ENCODE peak calls at places on chromosome 17, in seven cellular contexts. H is adrenal gland; X is body of pancreas; L is uterus; Y is CD8-positive, alpha-beta T cell; P is neural progenitor cell; B is right atrium auricular region. G is an unnamed sample.

GRCh38 chr17:381941-382643 is 29.5 kb upstream of the RPH3AL start:
- DNase-seq in H (no peak), X (no peak), L (no peak), Y (no peak), P (no peak), B (no peak), G (no peak)

GRCh38 chr17:69335018-69335417 is 8.1 kb upstream of the ABCA5 start:
- DNase-seq in H (no peak), X (no peak), L (no peak), Y (no peak), P (no peak), B (no peak), G (no peak)

GRCh38 chr17:66493283-66494019 is 191.0 kb downstream of the PRKCA start:
- DNase-seq in H (no peak), X (no peak), L (no peak), Y (no peak), P (no peak), B (no peak), G (no peak)

GRCh38 chr17:80847506-80848230 is 144.0 kb upstream of the CHMP6 start:
- DNase-seq in H (no peak), X (no peak), L (no peak), Y (peak), P (no peak), B (no peak), G (no peak)

GRCh38 chr17:66724581-66725341 is 110.2 kb upstream of the CACNG5 start:
- DNase-seq in H (no peak), X (peak), L (no peak), Y (no peak), P (no peak), B (no peak), G (no peak)

GRCh38 chr17:12627177-12627629 is 38.5 kb upstream of the MYOCD start:
- DNase-seq in H (no peak), X (peak), L (peak), Y (no peak), P (no peak), B (no peak), G (peak)

GRCh38 chr17:46818319-46818928 is at the start of gene WNT3:
- DNase-seq in H (no peak), X (no peak), L (no peak), Y (peak), P (peak), B (no peak), G (no peak)

GRCh38 chr17:78962345-78962983 is 17.3 kb downstream of the LGALS3BP start:
- DNase-seq in H (no peak), X (no peak), L (no peak), Y (no peak), P (no peak), B (no peak), G (no peak)

GRCh38 chr17:55726440-55726839 is 3.8 kb upstream of the TMEM100 start:
- DNase-seq in H (peak), X (peak), L (peak), Y (no peak), P (no peak), B (peak), G (peak)

GRCh38 chr17:65954148-65954449 is 237.8 kb downstream of the CEP112 start:
- DNase-seq in H (no peak), X (no peak), L (no peak), Y (no peak), P (no peak), B (no peak), G (no peak)

GRCh38 chr17:58391302-58391984 is 25.9 kb downstream of the RNF43 start:
- DNase-seq in H (peak), X (peak), L (peak), Y (no peak), P (no peak), B (no peak), G (peak)

GRCh38 chr17:37802712-37803416 is 58.0 kb upstream of the HNF1B start:
- DNase-seq in H (peak), X (peak), L (no peak), Y (no peak), P (no peak), B (no peak), G (peak)

GRCh38 chr17:46759141-46759540 is 59.4 kb downstream of the WNT3 start:
- DNase-seq in H (no peak), X (no peak), L (no peak), Y (no peak), P (no peak), B (no peak), G (no peak)

GRCh38 chr17:50356892-50357510 is 11.1 kb downstream of the XYLT2 start:
- DNase-seq in H (no peak), X (no peak), L (no peak), Y (peak), P (no peak), B (no peak), G (no peak)

GRCh38 chr17:37168731-37169353 is 206.9 kb upstream of the C17orf78 start:
- DNase-seq in H (no peak), X (no peak), L (no peak), Y (no peak), P (no peak), B (no peak), G (no peak)

GRCh38 chr17:44350733-44351226 is 5.7 kb downstream of the GRN start:
- DNase-seq in H (no peak), X (peak), L (no peak), Y (peak), P (peak), B (no peak), G (peak)

DNA sequence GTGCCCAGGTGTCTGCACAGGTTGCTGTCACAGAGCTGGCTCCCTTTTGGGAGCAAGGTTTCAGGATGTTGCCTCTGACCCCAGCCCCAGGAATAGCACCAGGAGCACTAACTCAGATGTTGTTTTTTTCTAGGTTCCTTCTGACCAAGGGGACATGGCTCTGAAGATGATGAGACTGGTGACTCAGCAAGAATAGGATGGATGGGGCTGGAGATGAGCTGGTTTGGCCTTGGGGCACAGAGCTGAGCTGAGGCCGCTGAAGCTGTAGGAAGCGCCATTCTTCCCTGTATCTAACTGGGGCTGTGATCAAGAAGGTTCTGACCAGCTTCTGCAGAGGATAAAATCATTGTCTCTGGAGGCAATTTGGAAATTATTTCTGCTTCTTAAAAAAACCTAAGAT is 28.1 kb downstream of the SCPEP1 start:
- DNase-seq in H (peak), X (no peak), L (no peak), Y (no peak), P (no peak), B (no peak), G (no peak)
- H3K4me3 ChIP-seq in H (no peak), X (no peak), L (no peak), Y (no peak), P (no peak), B (no peak), G (no peak)

GRCh38 chr17:61352408-61352770 is 47.3 kb upstream of the TBX2 start:
- DNase-seq in H (no peak), X (no peak), L (no peak), Y (no peak), P (no peak), B (no peak), G (no peak)
- H3K27ac ChIP-seq in H (no peak), X (no peak), L (peak), Y (no peak), P (peak), B (no peak), G (no peak)

GRCh38 chr17:15485045-15485444 is 17.6 kb upstream of the CDRT4 start:
- DNase-seq in H (no peak), X (no peak), L (no peak), Y (no peak), P (no peak), B (no peak), G (no peak)
- H3K4me3 ChIP-seq in H (no peak), X (no peak), L (no peak), Y (no peak), P (no peak), B (no peak), G (no peak)

DNA sequence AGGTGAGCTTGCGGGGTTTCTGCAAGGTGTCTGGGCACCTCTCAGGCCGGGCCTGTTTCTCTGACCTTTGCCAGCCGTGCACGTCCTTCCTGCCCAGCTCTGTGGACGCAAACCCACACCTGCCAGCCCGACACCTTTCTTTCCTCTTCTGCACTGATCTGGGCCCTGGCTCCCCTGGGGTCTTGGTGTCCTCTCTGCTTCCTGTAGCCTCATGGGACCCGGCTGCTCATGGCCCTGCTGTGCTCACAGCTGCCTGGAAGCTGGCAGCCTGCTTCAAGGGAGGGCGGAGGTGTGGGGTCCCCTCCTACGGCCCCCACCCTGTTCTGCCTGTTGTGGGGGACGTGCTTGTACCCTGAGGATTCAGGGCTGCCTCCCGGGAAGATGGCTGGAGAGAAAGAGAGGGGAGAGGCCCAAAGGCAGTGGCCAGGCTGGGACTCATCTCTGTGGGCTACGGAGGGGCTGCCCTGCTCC is 342.4 kb downstream of the SEC14L1 start:
- DNase-seq in H (no peak), X (no peak), L (no peak), Y (no peak), P (no peak), B (no peak), G (no peak)
- H3K27ac ChIP-seq in H (no peak), X (no peak), L (no peak), Y (no peak), P (no peak), B (no peak), G (no peak)

DNA sequence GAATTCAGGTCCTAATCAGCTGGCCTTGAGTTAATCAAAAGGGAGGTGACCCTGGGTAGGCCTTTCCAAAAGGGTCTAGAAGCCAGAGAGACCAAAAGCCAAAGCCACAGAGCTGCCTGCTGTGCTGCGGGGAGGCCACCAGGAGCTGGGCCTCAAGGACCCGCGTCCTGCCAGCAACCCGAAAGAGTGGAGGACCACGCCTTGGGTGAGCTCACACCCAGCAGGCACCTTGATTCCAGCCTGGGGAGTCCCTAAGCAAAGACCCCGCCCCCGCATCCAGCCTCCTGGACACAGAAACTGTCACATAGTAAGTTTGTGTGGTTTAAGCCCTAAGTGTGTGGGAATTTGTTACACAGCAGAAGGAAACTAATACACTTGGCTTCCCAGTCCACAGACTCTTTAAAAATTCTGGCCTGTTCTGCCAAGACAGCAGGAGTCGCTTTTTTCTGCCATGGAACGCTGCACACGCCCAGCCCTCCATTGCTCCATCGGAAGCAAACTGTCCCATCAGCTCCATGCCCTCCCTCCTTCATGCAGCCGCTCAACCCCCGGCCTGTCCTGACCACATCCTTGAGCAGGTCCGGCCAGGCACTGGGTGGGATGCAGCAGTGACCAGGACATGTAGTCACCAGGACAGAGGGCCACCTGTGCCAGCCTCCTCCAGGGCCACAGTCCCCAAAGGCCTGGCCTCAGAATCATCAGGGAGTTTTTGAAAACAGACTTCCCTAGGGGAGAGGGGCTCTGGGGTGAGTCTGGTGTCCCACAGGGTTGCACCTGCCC is 20.9 kb upstream of the RASD1 start:
- DNase-seq in H (no peak), X (no peak), L (no peak), Y (no peak), P (no peak), B (no peak), G (no peak)
- H3K4me3 ChIP-seq in H (no peak), X (no peak), L (no peak), Y (no peak), P (no peak), B (no peak), G (no peak)

G was measured in heart left ventricle.